ENCODE peak calls at places on chromosomes 16 and 17, in nine cellular contexts. One of them, this sample, is unnamed.
A peak's percentile ranks its signal among the peaks of the same experiment; 100 is the strongest.

GRCh38 chr17:35930211-35931065 is at the start of gene RDM1:
- DNase-seq in natural killer cell: peak; percentile 67
- DNase-seq in fibroblast of mammary gland: peak; percentile 42
- DNase-seq in cardiac fibroblast: peak; percentile 63
- DNase-seq in GM06990: peak; percentile 90
- DNase-seq in IMR-90: peak; percentile 34
- DNase-seq in activated B cell treated with CpG ODN at 0.5 μM for 24 hours: peak; percentile 70
- DNase-seq in endothelial cell: peak; percentile 76
- DNase-seq in left ventricle myocardium inferior: peak; percentile 47
- DNase-seq in this sample: peak; percentile 90

GRCh38 chr17:57379237-57380054 is 123.1 kb downstream of the MSI2 start:
- DNase-seq in natural killer cell: no peak
- DNase-seq in fibroblast of mammary gland: no peak
- DNase-seq in cardiac fibroblast: peak; percentile 40
- DNase-seq in GM06990: no peak
- DNase-seq in IMR-90: peak; percentile 12
- DNase-seq in activated B cell treated with CpG ODN at 0.5 μM for 24 hours: no peak
- DNase-seq in endothelial cell: peak; percentile 16
- DNase-seq in left ventricle myocardium inferior: no peak
- DNase-seq in this sample: no peak

GRCh38 chr17:31096106-31096436 is 1.3 kb downstream of the NF1 start:
- DNase-seq in natural killer cell: no peak
- DNase-seq in fibroblast of mammary gland: no peak
- DNase-seq in cardiac fibroblast: no peak
- DNase-seq in GM06990: no peak
- DNase-seq in IMR-90: no peak
- DNase-seq in activated B cell treated with CpG ODN at 0.5 μM for 24 hours: no peak
- DNase-seq in endothelial cell: no peak
- DNase-seq in left ventricle myocardium inferior: no peak
- DNase-seq in this sample: peak; percentile 19

GRCh38 chr17:50918933-50919296 is 52.8 kb upstream of the TOB1 start:
- DNase-seq in natural killer cell: no peak
- DNase-seq in fibroblast of mammary gland: peak; percentile 21
- DNase-seq in cardiac fibroblast: no peak
- DNase-seq in GM06990: no peak
- DNase-seq in IMR-90: peak; percentile 35
- DNase-seq in activated B cell treated with CpG ODN at 0.5 μM for 24 hours: no peak
- DNase-seq in endothelial cell: no peak
- DNase-seq in left ventricle myocardium inferior: no peak
- DNase-seq in this sample: no peak

GRCh38 chr17:34156741-34157589 is 98.1 kb upstream of the CCL2 start:
- DNase-seq in natural killer cell: no peak
- DNase-seq in fibroblast of mammary gland: no peak
- DNase-seq in cardiac fibroblast: no peak
- DNase-seq in GM06990: no peak
- DNase-seq in IMR-90: no peak
- DNase-seq in activated B cell treated with CpG ODN at 0.5 μM for 24 hours: no peak
- DNase-seq in endothelial cell: peak; percentile 39
- DNase-seq in left ventricle myocardium inferior: no peak
- DNase-seq in this sample: no peak

GRCh38 chr16:48526058-48526957 is 83.7 kb downstream of the N4BP1 start:
- DNase-seq in natural killer cell: no peak
- DNase-seq in fibroblast of mammary gland: no peak
- DNase-seq in cardiac fibroblast: peak; percentile 21
- DNase-seq in GM06990: no peak
- DNase-seq in IMR-90: no peak
- DNase-seq in activated B cell treated with CpG ODN at 0.5 μM for 24 hours: no peak
- DNase-seq in endothelial cell: no peak
- DNase-seq in left ventricle myocardium inferior: no peak
- DNase-seq in this sample: peak; percentile 69

GRCh38 chr16:72794319-72794718 is 253.6 kb downstream of the ZFHX3 start:
- DNase-seq in natural killer cell: no peak
- DNase-seq in fibroblast of mammary gland: no peak
- DNase-seq in cardiac fibroblast: no peak
- DNase-seq in GM06990: no peak
- DNase-seq in IMR-90: no peak
- DNase-seq in activated B cell treated with CpG ODN at 0.5 μM for 24 hours: no peak
- DNase-seq in endothelial cell: no peak
- DNase-seq in left ventricle myocardium inferior: no peak
- DNase-seq in this sample: no peak

GRCh38 chr17:9251273-9251672 is 230.0 kb downstream of the NTN1 start:
- DNase-seq in natural killer cell: no peak
- DNase-seq in fibroblast of mammary gland: no peak
- DNase-seq in cardiac fibroblast: no peak
- DNase-seq in GM06990: no peak
- DNase-seq in IMR-90: no peak
- DNase-seq in activated B cell treated with CpG ODN at 0.5 μM for 24 hours: no peak
- DNase-seq in endothelial cell: no peak
- DNase-seq in left ventricle myocardium inferior: no peak
- DNase-seq in this sample: no peak

GRCh38 chr17:69245617-69246016 is 17.0 kb upstream of the ABCA10 start:
- DNase-seq in natural killer cell: no peak
- DNase-seq in fibroblast of mammary gland: no peak
- DNase-seq in cardiac fibroblast: peak; percentile 8
- DNase-seq in GM06990: peak; percentile 25
- DNase-seq in IMR-90: no peak
- DNase-seq in activated B cell treated with CpG ODN at 0.5 μM for 24 hours: no peak
- DNase-seq in endothelial cell: no peak
- DNase-seq in left ventricle myocardium inferior: no peak
- DNase-seq in this sample: peak; percentile 7

GRCh38 chr17:46772013-46772878 is 46.2 kb downstream of the WNT3 start:
- DNase-seq in natural killer cell: no peak
- DNase-seq in fibroblast of mammary gland: no peak
- DNase-seq in cardiac fibroblast: peak; percentile 35
- DNase-seq in GM06990: no peak
- DNase-seq in IMR-90: no peak
- DNase-seq in activated B cell treated with CpG ODN at 0.5 μM for 24 hours: peak; percentile 39
- DNase-seq in endothelial cell: no peak
- DNase-seq in left ventricle myocardium inferior: peak; percentile 35
- DNase-seq in this sample: peak; percentile 55

GRCh38 chr17:44969144-44969780 is 1.2 kb upstream of the C1QL1 start:
- DNase-seq in natural killer cell: no peak
- DNase-seq in fibroblast of mammary gland: no peak
- DNase-seq in cardiac fibroblast: no peak
- DNase-seq in GM06990: no peak
- DNase-seq in IMR-90: no peak
- DNase-seq in activated B cell treated with CpG ODN at 0.5 μM for 24 hours: no peak
- DNase-seq in endothelial cell: no peak
- DNase-seq in left ventricle myocardium inferior: no peak
- DNase-seq in this sample: no peak

GRCh38 chr16:67760831-67761230 is 41.7 kb upstream of the GFOD2 start:
- DNase-seq in natural killer cell: no peak
- DNase-seq in fibroblast of mammary gland: no peak
- DNase-seq in cardiac fibroblast: no peak
- DNase-seq in GM06990: no peak
- DNase-seq in IMR-90: no peak
- DNase-seq in activated B cell treated with CpG ODN at 0.5 μM for 24 hours: no peak
- DNase-seq in endothelial cell: no peak
- DNase-seq in left ventricle myocardium inferior: no peak
- DNase-seq in this sample: no peak

GRCh38 chr17:36918260-36918691 is 19.0 kb upstream of the LHX1 start:
- DNase-seq in natural killer cell: no peak
- DNase-seq in fibroblast of mammary gland: peak; percentile 20
- DNase-seq in cardiac fibroblast: no peak
- DNase-seq in GM06990: no peak
- DNase-seq in IMR-90: peak; percentile 53
- DNase-seq in activated B cell treated with CpG ODN at 0.5 μM for 24 hours: no peak
- DNase-seq in endothelial cell: no peak
- DNase-seq in left ventricle myocardium inferior: no peak
- DNase-seq in this sample: no peak

GRCh38 chr16:55116165-55116894 is 185.7 kb downstream of the IRX5 start:
- DNase-seq in natural killer cell: no peak
- DNase-seq in fibroblast of mammary gland: no peak
- DNase-seq in cardiac fibroblast: no peak
- DNase-seq in GM06990: no peak
- DNase-seq in IMR-90: peak; percentile 68
- DNase-seq in activated B cell treated with CpG ODN at 0.5 μM for 24 hours: no peak
- DNase-seq in endothelial cell: no peak
- DNase-seq in left ventricle myocardium inferior: no peak
- DNase-seq in this sample: no peak

GRCh38 chr16:58098207-58099096 is 30.7 kb downstream of the CFAP20 start:
- DNase-seq in natural killer cell: no peak
- DNase-seq in fibroblast of mammary gland: peak; percentile 34
- DNase-seq in cardiac fibroblast: peak; percentile 30
- DNase-seq in GM06990: no peak
- DNase-seq in IMR-90: peak; percentile 22
- DNase-seq in activated B cell treated with CpG ODN at 0.5 μM for 24 hours: no peak
- DNase-seq in endothelial cell: no peak
- DNase-seq in left ventricle myocardium inferior: no peak
- DNase-seq in this sample: no peak

GRCh38 chr16:58290861-58291260 is 4.0 kb downstream of the PRSS54 start:
- DNase-seq in natural killer cell: no peak
- DNase-seq in fibroblast of mammary gland: no peak
- DNase-seq in cardiac fibroblast: no peak
- DNase-seq in GM06990: no peak
- DNase-seq in IMR-90: no peak
- DNase-seq in activated B cell treated with CpG ODN at 0.5 μM for 24 hours: no peak
- DNase-seq in endothelial cell: no peak
- DNase-seq in left ventricle myocardium inferior: no peak
- DNase-seq in this sample: no peak

GRCh38 chr17:49106366-49107210 is 26.0 kb upstream of the B4GALNT2 start:
- DNase-seq in natural killer cell: no peak
- DNase-seq in fibroblast of mammary gland: peak; percentile 27
- DNase-seq in cardiac fibroblast: peak; percentile 37
- DNase-seq in GM06990: no peak
- DNase-seq in IMR-90: peak; percentile 83
- DNase-seq in activated B cell treated with CpG ODN at 0.5 μM for 24 hours: no peak
- DNase-seq in endothelial cell: no peak
- DNase-seq in left ventricle myocardium inferior: no peak
- DNase-seq in this sample: no peak

GRCh38 chr17:69059458-69060205 is 1.1 kb downstream of the ABCA9 start:
- DNase-seq in natural killer cell: no peak
- DNase-seq in fibroblast of mammary gland: peak; percentile 43
- DNase-seq in cardiac fibroblast: peak; percentile 60
- DNase-seq in GM06990: no peak
- DNase-seq in IMR-90: no peak
- DNase-seq in activated B cell treated with CpG ODN at 0.5 μM for 24 hours: no peak
- DNase-seq in endothelial cell: no peak
- DNase-seq in left ventricle myocardium inferior: no peak
- DNase-seq in this sample: no peak

GRCh38 chr16:51394401-51394800 is 243.3 kb upstream of the SALL1 start:
- DNase-seq in natural killer cell: no peak
- DNase-seq in fibroblast of mammary gland: no peak
- DNase-seq in cardiac fibroblast: no peak
- DNase-seq in GM06990: no peak
- DNase-seq in IMR-90: no peak
- DNase-seq in activated B cell treated with CpG ODN at 0.5 μM for 24 hours: no peak
- DNase-seq in endothelial cell: no peak
- DNase-seq in left ventricle myocardium inferior: no peak
- DNase-seq in this sample: no peak

GRCh38 chr16:69069504-69069903 is 35.9 kb upstream of the HAS3 start:
- DNase-seq in natural killer cell: no peak
- DNase-seq in fibroblast of mammary gland: no peak
- DNase-seq in cardiac fibroblast: no peak
- DNase-seq in GM06990: no peak
- DNase-seq in IMR-90: no peak
- DNase-seq in activated B cell treated with CpG ODN at 0.5 μM for 24 hours: no peak
- DNase-seq in endothelial cell: no peak
- DNase-seq in left ventricle myocardium inferior: no peak
- DNase-seq in this sample: no peak

DNA sequence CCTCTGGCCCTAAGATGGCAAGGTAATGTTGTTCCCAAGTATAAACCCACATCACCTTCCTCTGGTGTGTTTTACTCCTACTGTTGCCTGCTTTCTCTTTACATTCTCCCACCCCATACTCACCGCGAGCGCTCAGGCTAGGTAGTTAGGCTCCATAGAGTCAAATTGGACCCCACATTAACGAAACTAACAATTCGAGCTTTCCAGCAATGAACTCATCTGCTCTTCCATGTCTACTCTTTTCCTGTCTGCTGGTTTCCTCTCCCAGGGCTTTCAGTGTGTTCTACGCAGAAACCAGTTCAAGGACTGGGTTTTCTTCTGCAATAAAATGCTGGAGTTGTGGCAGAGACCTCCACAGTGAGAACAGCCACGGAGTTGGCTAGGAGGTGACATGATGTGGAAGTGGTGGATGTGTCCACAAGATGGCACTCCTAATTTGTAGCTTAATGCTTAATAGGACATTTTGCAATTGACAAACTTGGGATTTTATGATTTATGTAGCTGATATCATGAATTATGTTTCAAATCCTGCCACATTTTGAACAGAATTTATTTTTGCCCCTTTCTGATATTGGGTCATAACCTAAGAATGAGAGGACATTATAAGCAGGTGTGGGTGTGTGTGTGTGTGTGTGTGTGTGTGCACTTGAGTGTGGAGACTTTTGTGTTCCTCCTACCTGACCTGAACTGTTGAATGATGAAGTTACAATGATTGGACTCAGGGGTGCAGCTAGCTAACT is 2.2 kb upstream of the UQCRC2 start:
- DNase-seq in natural killer cell: no peak
- DNase-seq in fibroblast of mammary gland: peak; percentile 48
- DNase-seq in cardiac fibroblast: peak; percentile 62
- DNase-seq in GM06990: no peak
- DNase-seq in IMR-90: peak; percentile 37
- DNase-seq in activated B cell treated with CpG ODN at 0.5 μM for 24 hours: no peak
- DNase-seq in endothelial cell: no peak
- DNase-seq in left ventricle myocardium inferior: no peak
- DNase-seq in this sample: peak; percentile 17
- TF ChIP-seq CTCF in natural killer cell: no peak
- TF ChIP-seq CTCF in fibroblast of mammary gland: peak; percentile 46
- TF ChIP-seq CTCF in cardiac fibroblast: peak; percentile 52
- TF ChIP-seq CTCF in GM06990: peak; percentile 26
- TF ChIP-seq CTCF in IMR-90: peak; percentile 38
- TF ChIP-seq CTCF in activated B cell treated with CpG ODN at 0.5 μM for 24 hours: no peak
- TF ChIP-seq CTCF in endothelial cell: no peak
- TF ChIP-seq CTCF in left ventricle myocardium inferior: peak; percentile 61
- TF ChIP-seq CTCF in this sample: peak; percentile 43

GRCh38 chr17:75034236-75034908 is 12.4 kb downstream of the ATP5PD start:
- DNase-seq in natural killer cell: peak; percentile 81
- DNase-seq in fibroblast of mammary gland: peak; percentile 88
- DNase-seq in cardiac fibroblast: peak; percentile 95
- DNase-seq in GM06990: peak; percentile 88
- DNase-seq in IMR-90: peak; percentile 85
- DNase-seq in activated B cell treated with CpG ODN at 0.5 μM for 24 hours: peak; percentile 76
- DNase-seq in endothelial cell: peak; percentile 94
- DNase-seq in left ventricle myocardium inferior: peak; percentile 83
- DNase-seq in this sample: peak; percentile 82
- TF ChIP-seq CTCF in natural killer cell: no peak
- TF ChIP-seq CTCF in fibroblast of mammary gland: no peak
- TF ChIP-seq CTCF in cardiac fibroblast: peak; percentile 24
- TF ChIP-seq CTCF in GM06990: peak; percentile 19
- TF ChIP-seq CTCF in IMR-90: no peak
- TF ChIP-seq CTCF in activated B cell treated with CpG ODN at 0.5 μM for 24 hours: no peak
- TF ChIP-seq CTCF in endothelial cell: no peak
- TF ChIP-seq CTCF in left ventricle myocardium inferior: no peak
- TF ChIP-seq CTCF in this sample: no peak

GRCh38 chr16:84293406-84293805 is 1.3 kb upstream of the WFDC1 start:
- DNase-seq in natural killer cell: no peak
- DNase-seq in fibroblast of mammary gland: no peak
- DNase-seq in cardiac fibroblast: no peak
- DNase-seq in GM06990: no peak
- DNase-seq in IMR-90: no peak
- DNase-seq in activated B cell treated with CpG ODN at 0.5 μM for 24 hours: no peak
- DNase-seq in endothelial cell: no peak
- DNase-seq in left ventricle myocardium inferior: no peak
- DNase-seq in this sample: no peak
- TF ChIP-seq CTCF in natural killer cell: no peak
- TF ChIP-seq CTCF in fibroblast of mammary gland: no peak
- TF ChIP-seq CTCF in cardiac fibroblast: no peak
- TF ChIP-seq CTCF in GM06990: no peak
- TF ChIP-seq CTCF in IMR-90: no peak
- TF ChIP-seq CTCF in activated B cell treated with CpG ODN at 0.5 μM for 24 hours: no peak
- TF ChIP-seq CTCF in endothelial cell: no peak
- TF ChIP-seq CTCF in left ventricle myocardium inferior: no peak
- TF ChIP-seq CTCF in this sample: no peak

GRCh38 chr16:88613293-88613692 is 25.1 kb upstream of the IL17C start:
- DNase-seq in natural killer cell: no peak
- DNase-seq in fibroblast of mammary gland: no peak
- DNase-seq in cardiac fibroblast: no peak
- DNase-seq in GM06990: no peak
- DNase-seq in IMR-90: no peak
- DNase-seq in activated B cell treated with CpG ODN at 0.5 μM for 24 hours: no peak
- DNase-seq in endothelial cell: no peak
- DNase-seq in left ventricle myocardium inferior: no peak
- DNase-seq in this sample: no peak
- TF ChIP-seq CTCF in natural killer cell: no peak
- TF ChIP-seq CTCF in fibroblast of mammary gland: no peak
- TF ChIP-seq CTCF in cardiac fibroblast: no peak
- TF ChIP-seq CTCF in GM06990: no peak
- TF ChIP-seq CTCF in IMR-90: no peak
- TF ChIP-seq CTCF in activated B cell treated with CpG ODN at 0.5 μM for 24 hours: no peak
- TF ChIP-seq CTCF in endothelial cell: no peak
- TF ChIP-seq CTCF in left ventricle myocardium inferior: no peak
- TF ChIP-seq CTCF in this sample: no peak

This sample was measured in GM20000.